ENCODE peak calls at places on chromosomes 12 and 14, in four cellular contexts. W, A, U and H are unnamed samples.
A peak's percentile ranks its signal among the peaks of the same experiment; 100 is the strongest.

GRCh38 chr12:40144023-40144422 is 38.1 kb upstream of the SLC2A13 start:
- DNase-seq in W (no peak), A (no peak), U (no peak), H (no peak)

GRCh38 chr12:84361651-84362551 is 550.7 kb downstream of the SLC6A15 start:
- DNase-seq in W (no peak), A (no peak), U (no peak), H (no peak)

GRCh38 chr12:102342281-102343006 is 137.9 kb downstream of the IGF1 start:
- DNase-seq in W (no peak), A (no peak), U (no peak), H (no peak)

GRCh38 chr14:54697806-54698205 is 130.9 kb downstream of the SAMD4A start:
- DNase-seq in W (peak; percentile 54), A (no peak), U (no peak), H (no peak)

GRCh38 chr12:31874961-31875608 is 84.1 kb upstream of the RESF1 start:
- DNase-seq in W (peak; percentile 55), A (no peak), U (peak; percentile 8), H (peak; percentile 46)

GRCh38 chr12:29889737-29890136 is 106.0 kb upstream of the TMTC1 start:
- DNase-seq in W (peak; percentile 0), A (no peak), U (no peak), H (peak; percentile 2)

GRCh38 chr14:95527392-95528002 is 7.4 kb upstream of the GLRX5 start:
- DNase-seq in W (no peak), A (no peak), U (no peak), H (no peak)

GRCh38 chr12:6092784-6093722 is 31.4 kb downstream of the VWF start:
- DNase-seq in W (peak; percentile 86), A (no peak), U (peak; percentile 69), H (peak; percentile 61)

GRCh38 chr12:49944718-49945117 is 5.8 kb upstream of the AQP2 start:
- DNase-seq in W (no peak), A (no peak), U (no peak), H (no peak)

GRCh38 chr14:38113546-38113945 is 94.2 kb upstream of the SSTR1 start:
- DNase-seq in W (no peak), A (no peak), U (no peak), H (no peak)

GRCh38 chr12:48800457-48800856 is 11.6 kb upstream of the ADCY6 start:
- DNase-seq in W (no peak), A (no peak), U (no peak), H (no peak)

GRCh38 chr12:109276160-109276559 is 32.9 kb downstream of the FOXN4 start:
- DNase-seq in W (no peak), A (no peak), U (no peak), H (no peak)

GRCh38 chr14:72553161-72553560 is 340.7 kb downstream of the DPF3 start:
- DNase-seq in W (no peak), A (no peak), U (no peak), H (no peak)

GRCh38 chr14:104739026-104739425 is 13.9 kb upstream of the SIVA1 start:
- DNase-seq in W (no peak), A (no peak), U (no peak), H (no peak)

GRCh38 chr14:41868396-41868795 is 261.7 kb downstream of the LRFN5 start:
- DNase-seq in W (no peak), A (no peak), U (no peak), H (no peak)

GRCh38 chr14:26163761-26164160 is 434.1 kb downstream of the NOVA1 start:
- DNase-seq in W (no peak), A (no peak), U (no peak), H (peak; percentile 14)

GRCh38 chr14:94971750-94972149 is 185.6 kb downstream of the DICER1 start:
- DNase-seq in W (no peak), A (no peak), U (no peak), H (no peak)

GRCh38 chr14:91872011-91872476 is 4.7 kb upstream of the TC2N start:
- DNase-seq in W (no peak), A (no peak), U (no peak), H (no peak)

DNA sequence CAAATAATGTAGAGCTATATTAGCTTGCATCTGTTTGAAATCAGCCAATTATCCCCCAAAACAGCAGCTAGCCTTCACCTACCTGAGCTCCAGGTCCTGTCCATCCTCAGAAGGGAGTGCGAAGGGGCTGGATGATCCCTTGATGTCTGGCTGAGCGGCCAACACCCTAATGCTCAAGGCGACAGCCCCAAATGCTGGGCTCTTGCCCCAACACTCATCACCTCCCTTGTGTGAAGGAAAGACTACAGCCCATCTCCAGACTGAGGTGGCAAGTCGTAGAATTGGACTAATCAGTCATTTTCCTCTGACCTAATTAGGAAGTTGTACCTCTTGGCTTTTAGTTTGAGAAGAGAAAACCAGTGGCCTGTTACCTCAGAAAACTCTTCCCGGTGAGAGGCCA is 16.3 kb upstream of the MDM1 start:
- DNase-seq in W (no peak), A (no peak), U (no peak), H (no peak)
- H3K27ac ChIP-seq in W (no peak overlapping the region), A (no peak overlapping the region), U (no peak overlapping the region), H (no peak overlapping the region)

DNA sequence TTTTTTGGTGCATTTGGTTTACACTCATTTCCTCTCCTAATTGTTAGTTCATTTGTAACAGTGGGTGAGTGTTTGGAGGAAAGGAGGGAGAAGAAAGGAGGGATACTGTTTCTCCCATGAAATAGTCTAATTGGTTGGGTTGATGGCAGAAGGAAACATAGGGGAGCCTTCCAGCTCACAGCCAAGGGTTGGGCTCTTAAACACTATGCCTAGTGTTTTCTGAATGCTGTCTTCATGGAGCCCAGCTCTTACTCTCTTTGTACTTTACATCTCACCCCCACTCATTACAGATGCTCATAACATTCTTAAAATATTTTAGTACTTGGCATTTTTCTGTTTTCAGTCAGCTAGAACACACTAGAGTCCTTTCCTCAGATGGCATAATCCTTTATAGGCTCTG is 38.2 kb downstream of the BAZ2A start:
- DNase-seq in W (no peak), A (no peak), U (no peak), H (no peak)
- H3K27ac ChIP-seq in W (no peak overlapping the region), A (no peak overlapping the region), U (no peak overlapping the region), H (no peak overlapping the region)

DNA sequence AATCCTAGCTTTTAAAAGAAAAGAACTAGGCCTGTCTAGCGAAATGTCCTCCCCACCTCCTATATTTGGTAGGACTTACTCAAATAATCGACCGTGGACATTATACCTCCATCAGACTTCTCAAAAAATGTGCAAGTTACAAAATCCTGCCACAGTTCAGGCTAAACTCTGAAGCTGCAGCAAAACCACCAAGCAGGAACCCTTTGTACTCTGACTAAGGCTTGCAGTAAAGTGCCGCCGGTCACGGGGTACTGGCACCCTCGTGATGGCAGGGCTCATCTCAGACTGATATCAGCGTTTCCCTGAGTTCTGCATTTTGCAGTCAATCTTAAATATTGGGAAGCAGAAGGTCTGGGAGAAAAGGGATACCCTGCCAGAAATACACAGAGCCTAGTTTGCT is 17.1 kb downstream of the SLC11A2 start:
- DNase-seq in W (no peak), A (peak; percentile 44), U (no peak), H (no peak)
- H3K27ac ChIP-seq in W (no peak overlapping the region), A (peak overlapping the region; percentile 85), U (no peak overlapping the region), H (no peak overlapping the region)

GRCh38 chr12:64666054-64666914 is 56.0 kb downstream of the RASSF3 start:
- DNase-seq in W (no peak), A (no peak), U (no peak), H (no peak)
- H3K27ac ChIP-seq in W (no peak overlapping the region), A (no peak overlapping the region), U (peak overlapping the region; percentile 4), H (no peak overlapping the region)

GRCh38 chr12:111277570-111277969 is 91.3 kb downstream of the PHETA1 start:
- DNase-seq in W (no peak), A (no peak), U (no peak), H (no peak)
- H3K27ac ChIP-seq in W (no peak overlapping the region), A (no peak overlapping the region), U (no peak overlapping the region), H (no peak overlapping the region)

GRCh38 chr12:97639702-97640101 is 177.1 kb downstream of the RMST start:
- DNase-seq in W (peak; percentile 21), A (no peak), U (no peak), H (no peak)

GRCh38 chr12:97642906-97643305 is 180.3 kb downstream of the RMST start:
- DNase-seq in W (no peak), A (no peak), U (no peak), H (no peak)

GRCh38 chr12:97640826-97641225 is 178.2 kb downstream of the RMST start:
- DNase-seq in W (no peak), A (no peak), U (no peak), H (no peak)

GRCh38 chr12:97643961-97644360 is 181.4 kb downstream of the RMST start:
- DNase-seq in W (no peak), A (no peak), U (no peak), H (no peak)
- H3K27ac ChIP-seq in W (no peak overlapping the region), A (no peak overlapping the region), U (no peak overlapping the region), H (no peak overlapping the region)